ENCODE peak calls at places on chromosomes 12 and 14, in five cellular contexts. One of them, this sample, is unnamed.

GRCh38 chr12:51360315-51360714 is 13.8 kb upstream of the CELA1 start:
- DNase-seq in HepG2: no peak
- DNase-seq in stomach: no peak
- DNase-seq in ovary: no peak
- DNase-seq in suprapubic skin: no peak
- DNase-seq in this sample: no peak

GRCh38 chr12:117850048-117850447 is 118.7 kb downstream of the KSR2 start:
- DNase-seq in HepG2: peak; percentile 63
- DNase-seq in stomach: no peak
- DNase-seq in ovary: no peak
- DNase-seq in suprapubic skin: no peak
- DNase-seq in this sample: no peak

GRCh38 chr12:106106892-106107291 is 31.9 kb downstream of the NUAK1 start:
- DNase-seq in HepG2: no peak
- DNase-seq in stomach: no peak
- DNase-seq in ovary: no peak
- DNase-seq in suprapubic skin: no peak
- DNase-seq in this sample: no peak

GRCh38 chr12:20368653-20369163 is 371 bp downstream of the PDE3A start:
- DNase-seq in HepG2: no peak
- DNase-seq in stomach: no peak
- DNase-seq in ovary: peak; percentile 47
- DNase-seq in suprapubic skin: no peak
- DNase-seq in this sample: peak; percentile 78

GRCh38 chr14:69242311-69243224 is 17.4 kb upstream of the GALNT16 start:
- DNase-seq in HepG2: peak; percentile 60
- DNase-seq in stomach: peak; percentile 69
- DNase-seq in ovary: peak; percentile 79
- DNase-seq in suprapubic skin: no peak
- DNase-seq in this sample: peak; percentile 77

GRCh38 chr12:106984588-106985137 is 2.3 kb downstream of the MTERF2 start:
- DNase-seq in HepG2: no peak
- DNase-seq in stomach: no peak
- DNase-seq in ovary: no peak
- DNase-seq in suprapubic skin: no peak
- DNase-seq in this sample: no peak

GRCh38 chr14:104639889-104640548 is 35.4 kb upstream of the TMEM179 start:
- DNase-seq in HepG2: peak; percentile 32
- DNase-seq in stomach: peak; percentile 72
- DNase-seq in ovary: peak; percentile 29
- DNase-seq in suprapubic skin: peak; percentile 74
- DNase-seq in this sample: peak; percentile 72

GRCh38 chr12:23484238-23484637 is 465.2 kb downstream of the SOX5 start:
- DNase-seq in HepG2: no peak
- DNase-seq in stomach: no peak
- DNase-seq in ovary: no peak
- DNase-seq in suprapubic skin: no peak
- DNase-seq in this sample: no peak

GRCh38 chr14:101889898-101890297 is 74.5 kb upstream of the DYNC1H1 start:
- DNase-seq in HepG2: no peak
- DNase-seq in stomach: no peak
- DNase-seq in ovary: peak; percentile 25
- DNase-seq in suprapubic skin: no peak
- DNase-seq in this sample: no peak

GRCh38 chr12:5573390-5573789 is 141.5 kb downstream of the NTF3 start:
- DNase-seq in HepG2: no peak
- DNase-seq in stomach: no peak
- DNase-seq in ovary: no peak
- DNase-seq in suprapubic skin: no peak
- DNase-seq in this sample: no peak

GRCh38 chr12:74051848-74052247 is 485.8 kb upstream of the ATXN7L3B start:
- DNase-seq in HepG2: no peak
- DNase-seq in stomach: no peak
- DNase-seq in ovary: no peak
- DNase-seq in suprapubic skin: no peak
- DNase-seq in this sample: no peak

GRCh38 chr14:55473786-55474185 is 33.4 kb upstream of the TBPL2 start:
- DNase-seq in HepG2: no peak
- DNase-seq in stomach: no peak
- DNase-seq in ovary: no peak
- DNase-seq in suprapubic skin: no peak
- DNase-seq in this sample: no peak

GRCh38 chr14:55467307-55467706 is 26.9 kb upstream of the TBPL2 start:
- DNase-seq in HepG2: no peak
- DNase-seq in stomach: no peak
- DNase-seq in ovary: no peak
- DNase-seq in suprapubic skin: no peak
- DNase-seq in this sample: no peak

DNA sequence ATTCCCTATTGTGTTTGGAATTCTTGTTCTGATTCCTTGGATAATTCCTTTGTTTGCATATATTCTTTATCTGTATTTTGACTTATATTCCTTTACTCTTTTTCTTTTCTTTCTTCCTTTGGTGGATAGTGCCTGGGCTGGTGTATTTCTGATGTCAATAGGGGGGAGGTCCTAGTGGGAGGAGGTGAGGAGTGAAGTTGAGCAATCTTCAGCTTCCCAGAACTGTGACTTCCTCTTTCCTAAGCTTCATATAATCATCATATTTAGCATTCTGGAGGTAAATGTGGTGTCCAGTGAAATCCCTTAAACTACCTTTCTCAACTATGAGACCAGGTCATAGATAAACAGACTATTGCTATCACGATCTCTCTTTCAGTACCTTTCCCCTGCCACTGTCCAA is 29.6 kb upstream of the TBPL2 start:
- DNase-seq in HepG2: no peak
- DNase-seq in stomach: no peak
- DNase-seq in ovary: no peak
- DNase-seq in suprapubic skin: no peak
- DNase-seq in this sample: no peak
- TF ChIP-seq CTCF in HepG2: no peak
- TF ChIP-seq CTCF in stomach: no peak
- TF ChIP-seq CTCF in ovary: no peak
- TF ChIP-seq CTCF in suprapubic skin: no peak
- TF ChIP-seq CTCF in this sample: no peak

GRCh38 chr12:16086462-16086861 is 175.3 kb downstream of the DERA start:
- DNase-seq in HepG2: peak; percentile 16
- DNase-seq in stomach: no peak
- DNase-seq in ovary: no peak
- DNase-seq in suprapubic skin: no peak
- DNase-seq in this sample: no peak
- TF ChIP-seq EP300 in HepG2: no peak
- TF ChIP-seq EP300 in stomach: no peak
- TF ChIP-seq EP300 in ovary: no peak
- TF ChIP-seq EP300 in suprapubic skin: no peak
- TF ChIP-seq EP300 in this sample: no peak

GRCh38 chr12:97957109-97957508 is 494.5 kb downstream of the RMST start:
- DNase-seq in HepG2: no peak
- DNase-seq in stomach: no peak
- DNase-seq in ovary: no peak
- DNase-seq in suprapubic skin: no peak
- DNase-seq in this sample: no peak

GRCh38 chr12:97960225-97960624 is 497.6 kb downstream of the RMST start:
- DNase-seq in HepG2: no peak
- DNase-seq in stomach: no peak
- DNase-seq in ovary: no peak
- DNase-seq in suprapubic skin: no peak
- DNase-seq in this sample: no peak

DNA sequence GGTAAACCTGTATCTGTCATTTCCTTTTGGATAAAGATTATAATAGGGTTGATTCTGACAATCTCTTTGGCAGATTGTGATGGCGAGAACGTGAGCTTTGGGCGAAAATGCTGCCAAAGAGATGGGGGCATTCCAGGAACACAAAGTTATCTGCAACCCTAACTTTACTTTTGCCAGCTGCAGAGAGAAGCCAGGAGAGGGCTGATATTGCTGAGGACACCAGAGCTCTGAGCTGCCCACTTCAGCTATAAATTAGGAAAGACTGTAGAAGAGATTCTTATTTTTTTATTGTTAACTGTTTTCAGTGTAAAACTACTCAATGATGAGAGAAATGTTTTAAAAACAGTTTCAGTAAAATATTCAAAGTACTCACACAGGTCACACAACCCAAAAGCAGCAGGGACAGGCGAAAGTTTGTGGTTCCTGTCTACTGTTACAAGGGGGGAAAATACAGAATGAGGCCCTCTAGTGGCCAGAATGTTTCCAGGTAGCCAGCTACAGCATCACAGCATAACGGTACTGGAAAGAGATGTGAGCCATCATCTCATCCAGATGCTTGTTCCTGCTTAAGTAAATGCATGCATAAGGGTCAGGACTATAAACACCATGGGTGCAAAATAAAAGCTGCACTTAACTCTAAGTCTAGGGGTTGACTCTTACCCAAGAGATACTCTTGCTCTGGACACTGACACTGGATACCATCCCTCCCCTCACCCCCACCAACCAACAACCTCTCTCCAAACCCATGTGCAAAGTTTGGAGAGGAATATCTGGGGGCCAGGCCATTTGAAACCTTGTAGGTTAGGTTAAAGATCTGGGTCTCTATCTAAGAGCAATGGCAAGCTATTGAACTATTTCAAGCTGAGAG is 498.4 kb downstream of the RMST start:
- DNase-seq in HepG2: peak; percentile 14
- DNase-seq in stomach: peak; percentile 28
- DNase-seq in ovary: no peak
- DNase-seq in suprapubic skin: no peak
- DNase-seq in this sample: no peak
- TF ChIP-seq CTCF in HepG2: peak; percentile 59
- TF ChIP-seq CTCF in stomach: no peak
- TF ChIP-seq CTCF in ovary: no peak
- TF ChIP-seq CTCF in suprapubic skin: peak; percentile 27
- TF ChIP-seq CTCF in this sample: no peak

DNA sequence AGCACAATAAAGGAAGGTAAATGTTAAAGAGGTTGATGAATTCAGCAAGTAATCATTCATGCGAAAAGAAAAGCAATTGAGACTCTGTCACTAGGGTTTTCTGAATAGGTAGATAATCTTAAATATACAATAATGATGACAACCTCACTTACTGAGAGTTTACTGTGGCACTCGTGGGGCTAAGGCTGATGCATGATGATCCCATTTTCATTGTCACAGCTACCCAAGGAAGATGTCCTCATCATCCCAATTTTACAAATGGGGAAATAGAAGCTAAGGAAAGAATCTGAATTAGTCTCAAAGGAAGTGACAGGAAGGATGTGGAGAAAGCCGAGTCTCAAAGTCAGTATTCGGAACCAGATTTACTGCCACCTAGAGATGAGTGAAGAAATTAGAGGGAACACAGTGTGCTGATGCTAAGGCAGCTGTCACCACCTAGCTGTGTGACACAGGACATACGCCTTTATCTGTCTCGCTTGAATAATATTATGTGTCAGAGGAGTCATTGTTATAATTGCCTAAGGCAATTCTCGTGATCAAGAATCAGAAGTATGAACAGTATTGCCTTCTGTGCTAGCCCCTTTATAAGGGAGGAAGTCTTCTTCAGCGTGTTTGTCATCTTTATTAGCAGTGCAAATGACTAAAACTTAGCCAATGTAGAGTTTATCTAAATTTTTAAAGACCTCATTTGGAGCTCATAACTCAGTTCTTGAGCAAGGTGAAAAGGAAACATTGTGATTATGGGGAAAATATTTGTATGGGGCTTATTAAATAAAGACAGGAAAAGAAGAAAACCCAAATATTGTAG is 63.2 kb downstream of the ERGIC2 start:
- DNase-seq in HepG2: peak; percentile 62
- DNase-seq in stomach: peak; percentile 38
- DNase-seq in ovary: no peak
- DNase-seq in suprapubic skin: no peak
- DNase-seq in this sample: no peak
- TF ChIP-seq EP300 in HepG2: no peak
- TF ChIP-seq EP300 in stomach: no peak
- TF ChIP-seq EP300 in ovary: no peak
- TF ChIP-seq EP300 in suprapubic skin: no peak
- TF ChIP-seq EP300 in this sample: no peak

GRCh38 chr12:131800594-131801135 is 27.5 kb upstream of the MMP17 start:
- DNase-seq in HepG2: no peak
- DNase-seq in stomach: no peak
- DNase-seq in ovary: no peak
- DNase-seq in suprapubic skin: no peak
- DNase-seq in this sample: no peak

GRCh38 chr12:131806654-131807053 is 21.5 kb upstream of the MMP17 start:
- DNase-seq in HepG2: no peak
- DNase-seq in stomach: no peak
- DNase-seq in ovary: no peak
- DNase-seq in suprapubic skin: no peak
- DNase-seq in this sample: no peak

GRCh38 chr12:131801254-131801866 is 26.8 kb upstream of the MMP17 start:
- DNase-seq in HepG2: no peak
- DNase-seq in stomach: no peak
- DNase-seq in ovary: no peak
- DNase-seq in suprapubic skin: no peak
- DNase-seq in this sample: no peak

GRCh38 chr12:131799828-131800593 is 28.2 kb upstream of the MMP17 start:
- DNase-seq in HepG2: no peak
- DNase-seq in stomach: no peak
- DNase-seq in ovary: no peak
- DNase-seq in suprapubic skin: no peak
- DNase-seq in this sample: no peak

DNA sequence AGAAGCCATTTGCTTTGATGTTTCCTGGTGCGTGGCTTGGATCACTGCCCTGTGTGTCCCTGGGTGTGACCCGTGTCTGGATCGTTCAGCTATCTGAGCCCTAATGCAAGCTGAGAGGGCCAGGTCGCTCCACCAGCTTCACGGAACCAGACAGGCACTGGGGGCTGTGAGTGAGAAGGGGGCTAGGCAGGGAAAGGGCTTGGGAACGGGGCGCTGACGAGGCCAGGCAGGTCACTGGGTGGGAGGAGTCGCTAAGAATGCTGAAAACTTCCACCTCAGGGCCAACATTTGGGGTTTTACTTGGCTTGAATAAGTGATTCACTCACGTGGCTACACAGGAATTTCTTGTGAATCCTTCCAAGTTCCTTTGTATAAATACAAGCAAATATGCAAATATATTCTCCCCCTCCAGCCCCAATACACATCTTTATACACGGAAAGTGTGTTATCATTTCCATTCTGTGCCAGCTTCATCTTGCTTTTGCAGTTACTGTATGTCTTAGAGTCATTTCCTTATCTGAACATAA is 24.1 kb upstream of the MMP17 start:
- DNase-seq in HepG2: no peak
- DNase-seq in stomach: no peak
- DNase-seq in ovary: no peak
- DNase-seq in suprapubic skin: no peak
- DNase-seq in this sample: no peak
- TF ChIP-seq CTCF in HepG2: no peak
- TF ChIP-seq CTCF in stomach: no peak
- TF ChIP-seq CTCF in ovary: no peak
- TF ChIP-seq CTCF in suprapubic skin: no peak
- TF ChIP-seq CTCF in this sample: no peak